ENCODE peak calls at places on chromosomes 7 and 10, in ten cellular contexts. J is bronchial epithelial cell; L is activated CD4-positive, alpha-beta T cell treated with anti-CD3 and anti-CD28 coated beads, Interleukin-2, amount 50 U/mL, for 24 hours; T is HCEC 1CT; G is HT1080; N is activated T-cell treated with anti-CD3 and anti-CD28 coated beads, Interleukin-2, amount 50 U/mL, for 1 hour; E is iPS-NIHi11; S is NCI-H510A; I is stimulated activated CD4-positive, alpha-beta T cell treated with anti-CD3 and anti-CD28 coated beads, Interleukin-1b, Interleukin-23, amount 100 ng/mL, for 1 hour; B is hippocampal formation. V is an unnamed sample.

GRCh38 chr7:3592438-3593134 is 291.5 kb downstream of the SDK1 start:
- DNase-seq in S (no peak), T (no peak), E (no peak), L (no peak), I (no peak), G (no peak), N (no peak), J (no peak), B (no peak), V (no peak)

GRCh38 chr7:98651760-98652159 is 34.7 kb downstream of the NPTX2 start:
- DNase-seq in L (no peak), S (no peak), J (no peak), B (no peak), I (no peak), E (no peak), T (no peak), G (no peak), N (no peak), V (no peak)

GRCh38 chr10:103836776-103837344 is 18.5 kb downstream of the SH3PXD2A start:
- DNase-seq in S (peak; percentile 41), J (no peak), T (no peak), G (no peak), I (no peak), E (no peak), B (no peak), N (no peak), L (no peak), V (no peak)

GRCh38 chr7:90595801-90596683 is at the start of gene CDK14:
- DNase-seq in S (peak; percentile 50), G (peak; percentile 34), J (no peak), B (peak; percentile 44), I (peak; percentile 5), T (peak; percentile 70), N (no peak), L (no peak), E (peak; percentile 90), V (peak; percentile 60)

GRCh38 chr10:129767751-129768150 is 196.3 kb downstream of the EBF3 start:
- DNase-seq in G (no peak), I (no peak), J (no peak), E (no peak), L (no peak), B (no peak), N (no peak), S (no peak), T (no peak), V (no peak)

GRCh38 chr7:48964074-48964473 is 39.7 kb downstream of the CDC14C start:
- DNase-seq in T (no peak), S (no peak), B (peak; percentile 54), I (no peak), N (no peak), L (no peak), E (no peak), G (no peak), J (peak; percentile 5), V (no peak)

GRCh38 chr7:46385662-46386309 is 464.7 kb upstream of the IGFBP3 start:
- DNase-seq in L (no peak), I (no peak), T (peak; percentile 98), B (no peak), J (peak; percentile 80), E (no peak), G (peak; percentile 87), N (no peak), S (no peak), V (no peak)

GRCh38 chr7:150983893-150984368 is 5.8 kb upstream of the KCNH2 start:
- DNase-seq in N (no peak), G (no peak), T (no peak), E (no peak), S (no peak), L (no peak), B (no peak), J (peak; percentile 30), I (no peak), V (no peak)

GRCh38 chr7:47045592-47045991 is 536.3 kb downstream of the TNS3 start:
- DNase-seq in E (no peak), S (no peak), N (no peak), G (peak; percentile 6), J (no peak), I (no peak), B (no peak), T (peak; percentile 3), L (no peak), V (no peak)

GRCh38 chr7:86485842-86486241 is 157.9 kb upstream of the GRM3 start:
- DNase-seq in J (no peak), S (no peak), G (no peak), T (no peak), N (no peak), B (no peak), L (no peak), E (no peak), I (no peak), V (no peak)

GRCh38 chr10:92011560-92012214 is 88.1 kb downstream of the BTAF1 start:
- DNase-seq in I (no peak), J (peak; percentile 89), B (no peak), S (no peak), N (no peak), L (no peak), E (peak; percentile 15), G (peak; percentile 83), T (peak; percentile 75), V (no peak)

GRCh38 chr10:63227207-63227895 is 94.2 kb downstream of the NRBF2 start:
- DNase-seq in L (no peak), B (no peak), J (no peak), I (no peak), N (no peak), T (peak; percentile 58), E (no peak), S (no peak), G (no peak), V (no peak)

GRCh38 chr10:598415-599170 is 90.9 kb downstream of the DIP2C start:
- DNase-seq in E (peak; percentile 63), S (no peak), J (no peak), N (no peak), B (no peak), T (peak; percentile 89), L (no peak), G (peak; percentile 34), I (no peak), V (no peak)

GRCh38 chr10:119333146-119333792 is 125.9 kb downstream of the GRK5 start:
- DNase-seq in N (no peak), I (no peak), J (peak; percentile 48), G (peak; percentile 94), S (no peak), B (no peak), E (no peak), T (peak; percentile 36), L (peak; percentile 7), V (no peak)

GRCh38 chr7:144818516-144818915 is 17.3 kb downstream of the TPK1 start:
- DNase-seq in N (peak; percentile 26), L (no peak), T (no peak), E (no peak), I (no peak), G (no peak), S (no peak), B (no peak), J (peak; percentile 3), V (no peak)

GRCh38 chr10:86265236-86265876 is 101.2 kb downstream of the GRID1 start:
- DNase-seq in N (no peak), B (no peak), J (no peak), G (no peak), S (no peak), L (no peak), I (no peak), E (no peak), T (no peak), V (no peak)

GRCh38 chr7:128831178-128831993 is 1.2 kb downstream of the FLNC start:
- DNase-seq in B (no peak), I (no peak), T (peak; percentile 46), L (no peak), S (no peak), G (peak; percentile 57), E (peak; percentile 76), J (no peak), N (no peak), V (no peak)

GRCh38 chr10:113062977-113063967 is 113.2 kb downstream of the TCF7L2 start:
- DNase-seq in E (peak; percentile 46), N (no peak), T (no peak), B (no peak), L (no peak), S (no peak), I (no peak), G (no peak), J (no peak), V (no peak)

GRCh38 chr7:77525231-77525630 is 11.9 kb upstream of the PTPN12 start:
- DNase-seq in G (no peak), L (no peak), S (no peak), J (peak; percentile 88), I (no peak), E (no peak), N (no peak), T (peak; percentile 82), B (no peak), V (no peak)

GRCh38 chr7:142481548-142481947 is 223.7 kb upstream of the PRSS58 start:
- DNase-seq in S (no peak), J (no peak), L (no peak), B (no peak), E (no peak), T (peak; percentile 47), I (no peak), N (no peak), G (no peak), V (no peak)

GRCh38 chr7:133235212-133235883 is 17.5 kb upstream of the EXOC4 start:
- DNase-seq in E (no peak), J (peak; percentile 32), S (no peak), T (no peak), L (no peak), N (no peak), B (no peak), G (peak; percentile 69), I (no peak), V (no peak)

GRCh38 chr10:113547426-113547825 is 5.4 kb upstream of the HABP2 start:
- DNase-seq in L (no peak), J (no peak), B (no peak), G (no peak), N (no peak), E (no peak), I (no peak), S (no peak), T (no peak), V (no peak)

GRCh38 chr7:107918948-107919347 is 28.0 kb downstream of the DLD start:
- DNase-seq in S (no peak), J (no peak), L (no peak), I (no peak), N (no peak), T (no peak), B (no peak), E (no peak), G (no peak), V (no peak)

GRCh38 chr7:37510043-37510634 is 61.5 kb upstream of the ELMO1 start:
- DNase-seq in B (peak; percentile 36), N (no peak), J (peak; percentile 13), T (no peak), E (peak; percentile 34), S (no peak), G (peak; percentile 4), I (no peak), L (no peak), V (no peak)

GRCh38 chr10:95499482-95499989 is 61.6 kb downstream of the SORBS1 start:
- DNase-seq in B (no peak), G (no peak), N (no peak), J (no peak), I (no peak), L (no peak), E (no peak), S (no peak), T (no peak), V (no peak)

GRCh38 chr7:80346704-80347103 is 165.2 kb downstream of the GNAT3 start:
- DNase-seq in B (no peak), N (no peak), L (no peak), I (no peak), S (no peak), J (peak; percentile 99), E (no peak), T (peak; percentile 70), G (peak; percentile 84), V (no peak)

GRCh38 chr10:8288600-8288999 is 234.1 kb downstream of the GATA3 start:
- DNase-seq in B (no peak), L (no peak), T (no peak), E (no peak), G (no peak), J (no peak), S (no peak), I (no peak), N (no peak), V (no peak)

GRCh38 chr7:37947138-37947839 is 26.8 kb downstream of the EPDR1 start:
- DNase-seq in S (no peak), J (no peak), N (no peak), B (no peak), L (no peak), T (no peak), G (no peak), E (no peak), I (no peak), V (no peak)